ENCODE peak calls at places on chromosomes 12 and 14, in five cellular contexts. T is coronary artery, S is fibroblast of lung, V is ascending aorta, J is GM06990. U is an unnamed sample.

GRCh38 chr14:56247495-56248087 is 129.4 kb downstream of the PELI2 start:
- DNase-seq in T (no peak), S (peak), V (no peak), J (no peak), U (no peak)

GRCh38 chr12:124601699-124602098 is 34.3 kb upstream of the NCOR2 start:
- DNase-seq in T (no peak), S (no peak), V (no peak), J (no peak), U (no peak)

GRCh38 chr14:60652674-60653387 is 3.6 kb upstream of the SIX1 start:
- DNase-seq in T (no peak), S (no peak), V (no peak), J (no peak), U (no peak)

GRCh38 chr12:43882578-43883178 is 46.8 kb downstream of the TMEM117 start:
- DNase-seq in T (no peak), S (peak), V (no peak), J (no peak), U (peak)

GRCh38 chr14:73255005-73255400 is 17.7 kb downstream of the PAPLN start:
- DNase-seq in T (no peak), S (no peak), V (no peak), J (no peak), U (no peak)

GRCh38 chr14:103625361-103626095 is 3.5 kb upstream of the KLC1 start:
- DNase-seq in T (no peak), S (no peak), V (no peak), J (peak), U (no peak)

GRCh38 chr14:91361236-91361811 is 56.3 kb downstream of the CCDC88C start:
- DNase-seq in T (no peak), S (peak), V (no peak), J (no peak), U (no peak)

GRCh38 chr14:93880025-93880820 is 46.9 kb upstream of the FAM181A start:
- DNase-seq in T (no peak), S (no peak), V (no peak), J (no peak), U (peak)

GRCh38 chr14:93538411-93538810 is 107.7 kb downstream of the UNC79 start:
- DNase-seq in T (no peak), S (no peak), V (no peak), J (no peak), U (no peak)

GRCh38 chr12:51915003-51915625 is 7.8 kb downstream of the ACVRL1 start:
- DNase-seq in T (no peak), S (no peak), V (no peak), J (no peak), U (no peak)

GRCh38 chr14:105838107-105838506 is 311.7 kb downstream of the TMEM121 start:
- DNase-seq in T (no peak), S (no peak), V (no peak), J (no peak), U (no peak)

GRCh38 chr12:52779914-52780313 is 2.8 kb upstream of the KRT76 start:
- DNase-seq in T (no peak), S (no peak), V (no peak), J (no peak), U (no peak)

GRCh38 chr14:75794615-75795038 is 133.6 kb downstream of the TTLL5 start:
- DNase-seq in T (no peak), S (peak), V (no peak), J (no peak), U (peak)

GRCh38 chr12:10607885-10608458 is 5.4 kb downstream of the MAGOHB start:
- DNase-seq in T (no peak), S (peak), V (no peak), J (no peak), U (peak)

GRCh38 chr12:45712319-45712718 is 17.2 kb upstream of the ARID2 start:
- DNase-seq in T (no peak), S (no peak), V (no peak), J (no peak), U (no peak)

GRCh38 chr14:53409974-53410373 is 256.9 kb upstream of the DDHD1 start:
- DNase-seq in T (no peak), S (no peak), V (no peak), J (no peak), U (no peak)

GRCh38 chr12:64125913-64126312 is 96.2 kb downstream of the KICS2 start:
- DNase-seq in T (no peak), S (no peak), V (no peak), J (no peak), U (no peak)

GRCh38 chr14:106277503-106277902 is 751.1 kb downstream of the TMEM121 start:
- DNase-seq in T (no peak), S (no peak), V (no peak), J (peak), U (no peak)

GRCh38 chr12:108833757-108834472 is 23.5 kb downstream of the SSH1 start:
- DNase-seq in T (no peak), S (peak), V (no peak), J (no peak), U (peak)

GRCh38 chr12:64625243-64626077 is 15.2 kb downstream of the RASSF3 start:
- DNase-seq in T (peak), S (peak), V (peak), J (peak), U (peak)

GRCh38 chr12:39375206-39375808 is 67.6 kb downstream of the KIF21A start:
- DNase-seq in T (no peak), S (no peak), V (no peak), J (no peak), U (peak)

GRCh38 chr12:123396954-123397353 is 13.0 kb downstream of the KMT5A start:
- DNase-seq in T (no peak), S (no peak), V (no peak), J (no peak), U (no peak)

GRCh38 chr14:76256545-76256944 is 104.8 kb downstream of the GPATCH2L start:
- DNase-seq in T (no peak), S (no peak), V (no peak), J (no peak), U (no peak)

GRCh38 chr12:1843641-1844005 is 23.3 kb downstream of the LRTM2 start:
- DNase-seq in T (peak), S (no peak), V (peak), J (no peak), U (no peak)

GRCh38 chr14:104688755-104689619 is at the start of gene INF2:
- DNase-seq in T (no peak), S (peak), V (no peak), J (peak), U (no peak)

GRCh38 chr12:129467749-129468148 is 436.1 kb downstream of the TMEM132D start:
- DNase-seq in T (no peak), S (no peak), V (no peak), J (no peak), U (no peak)

GRCh38 chr12:96063046-96063445 is 27.7 kb upstream of the LTA4H start:
- DNase-seq in T (no peak), S (peak), V (no peak), J (no peak), U (peak)

GRCh38 chr14:66405158-66405557 is 81.0 kb upstream of the CCDC196 start:
- DNase-seq in T (no peak), S (no peak), V (no peak), J (no peak), U (no peak)

GRCh38 chr14:92679246-92679645 is 69.2 kb downstream of the LGMN start:
- DNase-seq in T (peak), S (no peak), V (no peak), J (no peak), U (no peak)

GRCh38 chr12:6667559-6668210 is 4.8 kb upstream of the ING4 start:
- DNase-seq in T (no peak), S (no peak), V (no peak), J (no peak), U (no peak)

GRCh38 chr14:32183151-32184048 is 18.4 kb upstream of the RNU6-7 start:
- DNase-seq in T (no peak), S (no peak), V (no peak), J (no peak), U (no peak)

DNA sequence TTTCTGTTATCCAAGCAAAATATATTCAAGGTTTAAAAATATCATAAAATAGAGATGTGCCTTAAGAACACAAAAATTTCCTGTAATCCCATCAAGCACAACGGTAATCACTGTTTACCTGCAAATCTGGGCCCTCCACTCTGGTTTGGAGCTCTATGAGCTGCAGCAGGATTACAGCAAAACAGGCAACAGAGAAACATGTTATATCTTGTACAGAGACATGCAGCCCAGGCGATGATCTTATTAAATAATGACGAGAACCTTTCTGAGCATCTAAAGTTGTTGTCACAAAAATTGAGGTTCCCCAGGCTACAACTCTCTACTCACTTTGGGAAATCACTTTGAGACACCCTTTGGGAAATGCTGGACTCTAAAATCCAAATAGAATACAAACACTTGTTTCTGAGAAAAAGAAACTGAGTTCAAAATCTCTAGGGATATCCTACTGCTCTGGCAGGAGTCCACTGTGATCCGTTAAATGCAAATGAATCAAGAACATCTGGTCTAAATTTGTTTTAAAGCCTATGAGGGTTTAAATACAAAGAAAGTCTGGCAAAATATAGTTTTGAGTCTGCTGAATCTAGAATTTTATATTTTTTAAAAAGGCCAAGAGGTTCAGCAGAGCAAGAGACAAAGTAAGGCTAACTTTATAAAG is 36.3 kb downstream of the STON2 start:
- DNase-seq in T (no peak), S (peak), V (no peak), J (no peak), U (peak)
- H3K4me3 ChIP-seq in T (no peak), S (peak), V (no peak), J (no peak), U (no peak)

DNA sequence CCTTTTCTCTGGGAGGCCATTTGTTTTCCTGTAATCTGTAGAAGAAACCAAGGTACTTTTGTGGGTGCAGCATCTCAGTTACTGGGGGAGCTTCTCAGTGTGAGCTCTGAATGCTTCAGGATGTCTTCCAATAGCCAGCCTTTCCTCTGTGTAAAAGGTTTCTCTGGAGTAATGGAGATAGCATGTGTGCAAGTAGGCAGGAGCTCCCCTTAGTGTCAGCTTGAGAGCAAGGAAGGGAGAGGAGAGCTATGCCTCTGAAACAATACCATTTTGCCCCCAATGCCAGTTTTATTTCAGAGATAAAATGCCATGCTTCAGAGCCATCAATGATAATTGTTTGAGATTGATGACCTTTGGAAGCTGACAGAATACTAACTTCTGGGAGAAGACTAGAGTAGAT is 125.5 kb downstream of the CRADD start:
- DNase-seq in T (no peak), S (peak), V (no peak), J (no peak), U (no peak)
- TF ChIP-seq CTCF in T (no peak), S (peak), V (peak), J (no peak), U (peak)

GRCh38 chr12:57476993-57477709 is 2.5 kb downstream of the ARHGAP9 start:
- DNase-seq in T (no peak), S (no peak), V (no peak), J (peak), U (no peak)
- H3K4me3 ChIP-seq in T (peak), S (no peak), V (peak), J (peak), U (no peak)

GRCh38 chr14:57273236-57273635 is 4.5 kb downstream of the AP5M1 start:
- DNase-seq in T (no peak), S (no peak), V (no peak), J (no peak), U (no peak)

GRCh38 chr14:57266060-57266459 is 2.6 kb downstream of the EXOC5 start:
- DNase-seq in T (no peak), S (peak), V (no peak), J (no peak), U (no peak)

DNA sequence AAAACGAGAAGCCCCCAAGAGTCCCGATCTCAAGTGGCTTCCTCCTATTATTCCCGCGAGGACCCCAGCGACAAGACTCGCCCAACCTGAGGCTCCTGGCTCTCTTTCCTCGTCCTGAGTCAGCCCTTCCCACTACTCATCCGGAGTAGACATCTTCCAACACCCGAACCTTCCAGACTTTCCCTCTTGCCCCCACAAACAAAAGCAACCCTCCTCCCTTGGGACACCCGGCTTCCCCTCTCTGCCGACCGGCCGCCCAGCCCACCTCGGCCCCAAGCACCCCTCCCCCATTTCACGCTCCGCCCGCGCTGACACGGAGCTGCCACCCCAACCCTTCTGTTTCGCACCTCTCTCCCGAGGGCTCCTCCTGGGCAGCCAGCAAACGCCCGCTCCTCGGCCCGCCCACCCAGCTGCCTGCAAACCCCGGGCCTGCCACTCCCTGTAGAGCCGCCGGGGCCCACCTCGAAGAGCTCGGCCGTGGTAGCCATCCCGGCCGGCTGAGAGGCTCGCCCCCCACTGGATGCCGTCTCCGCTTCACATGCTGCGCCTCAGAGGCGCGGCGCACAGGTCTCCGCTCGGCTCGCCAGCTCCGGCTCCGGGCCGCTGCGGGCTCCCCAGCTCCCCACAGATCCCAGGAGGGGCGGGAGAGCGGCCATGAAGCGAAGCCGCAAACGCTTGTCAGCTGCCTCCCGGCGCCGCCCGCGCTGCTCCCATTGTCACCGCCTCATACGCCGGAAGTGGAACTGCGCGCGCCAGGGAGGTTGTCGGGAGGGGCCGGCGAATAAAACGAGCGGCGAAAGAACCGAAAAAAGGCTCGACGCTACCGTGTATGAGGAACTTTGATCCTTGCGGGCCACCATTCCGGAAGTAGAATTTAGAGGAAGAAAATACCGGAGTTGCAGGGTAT is at the start of the genes AP5M1 and EXOC5:
- DNase-seq in T (peak), S (peak), V (peak), J (peak), U (peak)
- TF ChIP-seq CTCF in T (no peak), S (no peak), V (peak), J (no peak), U (no peak)

GRCh38 chr12:80814453-80814852 is 97.7 kb downstream of the MYF5 start:
- DNase-seq in T (no peak), S (no peak), V (no peak), J (no peak), U (no peak)

GRCh38 chr12:80810874-80811273 is 94.2 kb downstream of the MYF5 start:
- DNase-seq in T (no peak), S (no peak), V (no peak), J (no peak), U (peak)

GRCh38 chr12:80815351-80815750 is 98.6 kb downstream of the MYF5 start:
- DNase-seq in T (no peak), S (peak), V (no peak), J (no peak), U (no peak)

GRCh38 chr12:80811957-80812708 is 95.4 kb downstream of the MYF5 start:
- DNase-seq in T (no peak), S (no peak), V (no peak), J (no peak), U (no peak)

DNA sequence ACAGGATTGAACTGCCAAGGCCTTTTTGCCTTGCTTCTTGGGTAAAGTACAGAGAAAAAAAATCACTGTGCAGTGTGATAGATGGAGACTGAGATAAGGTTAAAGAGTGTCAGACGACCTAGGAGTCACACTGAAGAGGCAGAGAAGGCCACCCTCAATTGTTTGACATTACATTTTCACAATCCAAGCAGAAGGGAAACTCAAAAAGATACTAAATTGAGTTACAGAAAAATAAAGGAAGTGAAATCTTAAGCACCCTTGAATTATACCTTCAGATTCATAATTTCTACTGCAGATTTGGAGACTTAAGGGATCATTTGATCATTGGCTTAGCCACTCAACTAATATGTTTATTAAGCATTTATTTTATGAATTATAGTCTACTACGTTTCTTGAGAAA is 97.1 kb downstream of the MYF5 start:
- DNase-seq in T (no peak), S (no peak), V (no peak), J (no peak), U (no peak)
- H3K4me3 ChIP-seq in T (no peak), S (no peak), V (no peak), J (no peak), U (no peak)

U was measured in astrocyte of the cerebellum.